ENCODE peak calls at places on chromosome 11, in four cellular contexts. Y, B, G and L are unnamed samples.
A peak's percentile ranks its signal among the peaks of the same experiment; 100 is the strongest.

GRCh38 chr11:24642648-24643047 is 145.8 kb downstream of the LUZP2 start:
- DNase-seq in Y (no peak), B (no peak), G (no peak), L (no peak)

GRCh38 chr11:36469881-36470802 is 39.9 kb downstream of the TRAF6 start:
- DNase-seq in Y (no peak), B (no peak), G (no peak), L (no peak)

GRCh38 chr11:89452780-89453179 is 38.4 kb downstream of the NOX4 start:
- DNase-seq in Y (no peak), B (no peak), G (no peak), L (no peak)

GRCh38 chr11:108636222-108636621 is 28.6 kb upstream of the DDX10 start:
- DNase-seq in Y (no peak), B (no peak), G (no peak), L (no peak)

GRCh38 chr11:129658558-129658882 is 157.1 kb upstream of the TMEM45B start:
- DNase-seq in Y (no peak), B (peak; percentile 32), G (no peak), L (no peak)

GRCh38 chr11:86369668-86370067 is 5.0 kb upstream of the CCDC81 start:
- DNase-seq in Y (no peak), B (no peak), G (no peak), L (no peak)

GRCh38 chr11:46472662-46472994 is 81.1 kb upstream of the CHRM4 start:
- DNase-seq in Y (no peak), B (no peak), G (no peak), L (no peak)

GRCh38 chr11:135027461-135027860 is 615.4 kb upstream of the B3GAT1 start:
- DNase-seq in Y (no peak), B (peak; percentile 51), G (peak; percentile 40), L (peak; percentile 34)

GRCh38 chr11:71991494-71991893 is 7.2 kb upstream of the IL18BP start:
- DNase-seq in Y (peak; percentile 91), B (no peak), G (no peak), L (peak; percentile 88)

GRCh38 chr11:96145163-96145585 is 197.8 kb downstream of the MAML2 start:
- DNase-seq in Y (no peak), B (no peak), G (no peak), L (no peak)

GRCh38 chr11:94647926-94648325 is 80.8 kb downstream of the PIWIL4 start:
- DNase-seq in Y (no peak), B (no peak), G (no peak), L (no peak)

GRCh38 chr11:15815246-15816209 is 540.8 kb downstream of the SOX6 start:
- DNase-seq in Y (no peak), B (no peak), G (no peak), L (no peak)

GRCh38 chr11:8055111-8055835 is 25.7 kb upstream of the TUB start:
- DNase-seq in Y (no peak), B (no peak), G (no peak), L (no peak)

GRCh38 chr11:33996498-33997454 is 54.8 kb upstream of the CAPRIN1 start:
- DNase-seq in Y (peak; percentile 65), B (peak; percentile 66), G (peak; percentile 57), L (peak; percentile 86)

GRCh38 chr11:62931501-62932278 is 10.5 kb upstream of the CHRM1 start:
- DNase-seq in Y (no peak), B (no peak), G (peak; percentile 34), L (no peak)

GRCh38 chr11:17391493-17392355 is 3.3 kb upstream of the KCNJ11 start:
- DNase-seq in Y (no peak), B (no peak), G (no peak), L (peak; percentile 35)

GRCh38 chr11:32893947-32894827 is 1.6 kb downstream of the QSER1 start:
- DNase-seq in Y (no peak), B (peak; percentile 26), G (peak; percentile 74), L (peak; percentile 73)

GRCh38 chr11:44368886-44369285 is 58.9 kb upstream of the ALX4 start:
- DNase-seq in Y (no peak), B (no peak), G (no peak), L (no peak)

GRCh38 chr11:134385774-134386565 is 26.1 kb downstream of the B3GAT1 start:
- DNase-seq in Y (no peak), B (no peak), G (no peak), L (no peak)

GRCh38 chr11:13207665-13208594 is 69.7 kb upstream of the BMAL1 start:
- DNase-seq in Y (no peak), B (peak; percentile 19), G (peak; percentile 86), L (peak; percentile 44)

GRCh38 chr11:18699269-18699596 is 654 bp downstream of the TMEM86A start:
- DNase-seq in Y (no peak), B (no peak), G (no peak), L (no peak)

GRCh38 chr11:18700375-18700774 is 1.8 kb downstream of the TMEM86A start:
- DNase-seq in Y (no peak), B (no peak), G (no peak), L (no peak)

GRCh38 chr11:18700872-18701271 is 2.3 kb downstream of the TMEM86A start:
- DNase-seq in Y (no peak), B (no peak), G (no peak), L (no peak)

GRCh38 chr11:18698341-18699268 is at the start of gene TMEM86A:
- DNase-seq in Y (peak; percentile 42), B (peak; percentile 97), G (no peak), L (peak; percentile 80)

GRCh38 chr11:18699848-18700261 is 1.3 kb downstream of the TMEM86A start:
- DNase-seq in Y (no peak), B (no peak), G (no peak), L (no peak)
- H3K4me3 ChIP-seq in Y (no peak overlapping the region), B (no peak overlapping the region), G (no peak overlapping the region), L (no peak overlapping the region)

GRCh38 chr11:1382831-1383607 is 6.7 kb upstream of the BRSK2 start:
- DNase-seq in Y (peak; percentile 30), B (peak; percentile 75), G (no peak), L (peak; percentile 82)
- TF ChIP-seq CTCF in Y (no peak), B (no peak), G (no peak), L (peak; percentile 3)

GRCh38 chr11:110711448-110711775 is 825 bp downstream of the ARHGAP20 start:
- DNase-seq in Y (no peak), B (no peak), G (no peak), L (no peak)
- H3K4me3 ChIP-seq in Y (peak overlapping the region; percentile 29), B (peak overlapping the region; percentile 44), G (peak overlapping the region; percentile 68), L (peak overlapping the region; percentile 42)

GRCh38 chr11:113014262-113014661 is 53.0 kb downstream of the NCAM1 start:
- DNase-seq in Y (no peak), B (no peak), G (no peak), L (no peak)
- TF ChIP-seq CTCF in Y (no peak), B (no peak), G (no peak), L (no peak)

GRCh38 chr11:128548655-128549255 is 38.6 kb downstream of the ETS1 start:
- DNase-seq in Y (no peak), B (peak; percentile 29), G (no peak), L (no peak)

GRCh38 chr11:128547946-128548654 is 39.3 kb downstream of the ETS1 start:
- DNase-seq in Y (no peak), B (no peak), G (no peak), L (no peak)

GRCh38 chr11:128550967-128551522 is 36.3 kb downstream of the ETS1 start:
- DNase-seq in Y (no peak), B (no peak), G (no peak), L (peak; percentile 42)

GRCh38 chr11:128550261-128550821 is 37.0 kb downstream of the ETS1 start:
- DNase-seq in Y (no peak), B (no peak), G (no peak), L (no peak)

GRCh38 chr11:128549256-128549944 is 38.0 kb downstream of the ETS1 start:
- DNase-seq in Y (no peak), B (peak; percentile 19), G (no peak), L (no peak)
- H3K4me3 ChIP-seq in Y (no peak overlapping the region), B (no peak overlapping the region), G (peak overlapping the region; percentile 33), L (no peak overlapping the region)

GRCh38 chr11:122633219-122633829 is 22.2 kb upstream of the UBASH3B start:
- DNase-seq in Y (no peak), B (peak; percentile 36), G (peak; percentile 61), L (peak; percentile 33)
- TF ChIP-seq CTCF in Y (peak; percentile 33), B (peak; percentile 18), G (peak; percentile 58), L (peak; percentile 36)